ENCODE peak calls at places on chromosomes 7 and 10, in six cellular contexts. H is A549, Q is GM12878, M is type B pancreatic cell, V is astrocyte of the spinal cord, S is IMR-90. P is an unnamed sample.
A peak's percentile ranks its signal among the peaks of the same experiment; 100 is the strongest.

GRCh38 chr10:112949128-112949823 is 771 bp upstream of the TCF7L2 start:
- DNase-seq in S (peak; percentile 37), Q (no peak), V (peak; percentile 46), H (no peak), M (no peak), P (no peak)

GRCh38 chr7:142357953-142358520 is 100.2 kb upstream of the PRSS58 start:
- DNase-seq in H (peak; percentile 15), M (no peak), S (peak; percentile 83), Q (peak; percentile 5), V (peak; percentile 72), P (peak; percentile 51)

GRCh38 chr10:10149899-10150298 is 867.8 kb upstream of the CELF2 start:
- DNase-seq in S (no peak), H (no peak), M (no peak), V (no peak), Q (no peak), P (no peak)

GRCh38 chr10:48691812-48692528 is 7.3 kb downstream of the WDFY4 start:
- DNase-seq in Q (no peak), S (no peak), H (no peak), M (peak; percentile 24), V (no peak), P (no peak)

GRCh38 chr7:66727058-66727457 is 13.5 kb upstream of the RABGEF1 start:
- DNase-seq in M (no peak), S (no peak), Q (no peak), V (no peak), H (no peak), P (no peak)

GRCh38 chr10:34254596-34254995 is 560.5 kb downstream of the PARD3 start:
- DNase-seq in S (peak; percentile 48), V (peak; percentile 58), Q (peak; percentile 12), H (peak; percentile 48), M (no peak), P (peak; percentile 63)

GRCh38 chr10:114297136-114297705 is 58.2 kb downstream of the VWA2 start:
- DNase-seq in V (no peak), M (no peak), S (no peak), H (no peak), Q (no peak), P (no peak)

GRCh38 chr10:108112218-108112617 is 947.7 kb upstream of the SORCS1 start:
- DNase-seq in M (no peak), Q (no peak), V (no peak), H (no peak), S (no peak), P (no peak)

GRCh38 chr10:86931872-86932271 is 25.5 kb downstream of the MMRN2 start:
- DNase-seq in M (no peak), S (peak; percentile 77), Q (no peak), H (no peak), V (no peak), P (no peak)

GRCh38 chr7:52779004-52779403 is 256.4 kb upstream of the POM121L12 start:
- DNase-seq in S (no peak), V (no peak), Q (no peak), M (no peak), H (no peak), P (no peak)

GRCh38 chr7:139620676-139621344 is 97.3 kb downstream of the CLEC2L start:
- DNase-seq in M (no peak), H (peak; percentile 65), V (no peak), Q (no peak), S (peak; percentile 21), P (peak; percentile 72)

GRCh38 chr10:110500515-110500905 is 2.8 kb downstream of the DUSP5 start:
- DNase-seq in S (peak; percentile 81), M (no peak), H (no peak), Q (no peak), V (peak; percentile 76), P (no peak)

GRCh38 chr10:86968271-86968993 is at the start of gene ADIRF:
- DNase-seq in Q (no peak), S (no peak), V (no peak), H (no peak), M (no peak), P (no peak)

GRCh38 chr7:43766564-43766963 is 8.1 kb downstream of the BLVRA start:
- DNase-seq in V (no peak), Q (no peak), H (no peak), M (peak; percentile 42), S (no peak), P (no peak)

GRCh38 chr10:34906021-34906965 is 91.2 kb upstream of the PARD3 start:
- DNase-seq in S (peak; percentile 55), Q (no peak), V (peak; percentile 75), H (no peak), M (no peak), P (no peak)

GRCh38 chr10:103917326-103918052 is 495 bp downstream of the STN1 start:
- DNase-seq in Q (no peak), M (no peak), V (no peak), H (peak; percentile 42), S (peak; percentile 46), P (peak; percentile 60)

GRCh38 chr7:106563466-106564150 is 97.3 kb downstream of the CCDC71L start:
- DNase-seq in M (no peak), H (no peak), Q (no peak), V (peak; percentile 1), S (peak; percentile 39), P (no peak)

GRCh38 chr7:21548491-21548890 is 5.7 kb downstream of the DNAH11 start:
- DNase-seq in S (no peak), V (no peak), Q (no peak), H (no peak), M (no peak), P (no peak)

GRCh38 chr7:21550076-21550475 is 7.2 kb downstream of the DNAH11 start:
- DNase-seq in Q (no peak), S (no peak), M (no peak), V (no peak), H (no peak), P (no peak)

GRCh38 chr7:21547511-21547910 is 4.7 kb downstream of the DNAH11 start:
- DNase-seq in S (no peak), Q (no peak), V (no peak), H (no peak), M (no peak), P (no peak)

GRCh38 chr7:21550821-21551531 is 8.1 kb downstream of the DNAH11 start:
- DNase-seq in H (no peak), M (no peak), Q (no peak), V (no peak), S (no peak), P (no peak)
- TF ChIP-seq CTCF in H (no peak), M (no peak), Q (no peak), V (no peak), S (no peak), P (no peak)

DNA sequence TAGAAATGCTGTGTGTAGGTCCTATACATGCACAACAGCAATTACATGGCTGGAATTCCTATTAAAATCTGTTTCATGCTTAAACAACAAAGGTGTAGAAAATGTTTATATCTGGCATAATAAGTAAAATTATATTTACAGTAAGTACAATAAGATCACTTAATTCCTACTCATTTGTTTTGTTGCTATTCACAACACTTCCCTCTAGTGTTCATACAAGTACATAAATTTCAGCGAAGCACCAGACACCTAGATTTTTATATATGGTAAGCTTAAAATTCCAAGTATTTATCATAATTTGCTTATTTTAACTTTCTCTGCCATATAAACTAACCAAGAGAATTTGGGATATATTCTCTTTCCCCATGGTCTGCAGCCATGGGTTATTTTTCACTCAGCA is 51.8 kb upstream of the ANK3 start:
- DNase-seq in Q (no peak), M (no peak), H (peak; percentile 14), V (no peak), S (peak; percentile 43), P (no peak)
- TF ChIP-seq CTCF in Q (peak; percentile 22), M (peak; percentile 58), H (peak; percentile 53), V (peak; percentile 44), S (peak; percentile 47), P (no peak)

DNA sequence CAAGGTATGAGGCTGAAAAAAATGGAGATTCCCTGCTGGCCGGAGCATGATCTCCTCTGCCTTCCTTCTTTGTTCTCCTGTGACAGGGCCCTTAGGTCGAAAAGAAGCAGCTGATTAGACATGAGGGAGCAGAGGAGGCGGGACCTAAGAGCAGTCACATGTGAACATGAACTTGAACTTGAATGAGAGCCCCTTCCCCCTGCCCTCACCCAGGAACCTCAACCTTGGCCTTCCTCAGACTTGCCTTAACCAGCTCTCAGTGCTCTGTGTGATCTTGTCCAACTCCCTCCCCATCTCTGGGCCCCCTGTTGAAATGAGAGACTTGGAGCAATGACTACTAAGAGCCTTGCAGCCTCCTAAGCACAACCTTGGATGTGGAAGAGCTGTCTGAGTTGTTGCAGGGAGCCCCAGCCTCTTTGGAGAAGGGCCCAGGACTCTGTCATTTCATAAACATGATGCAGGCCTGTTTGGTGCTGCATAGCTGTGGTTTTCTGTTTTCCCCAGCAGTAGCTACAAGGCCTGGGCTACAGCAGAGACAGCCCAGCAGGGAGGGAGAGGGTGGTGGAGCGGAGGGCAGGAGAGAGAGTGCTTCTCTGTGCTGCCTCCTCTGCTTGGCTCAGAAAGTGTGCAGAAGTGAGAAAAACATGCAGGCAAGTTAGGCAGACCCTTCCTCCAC is 124.0 kb upstream of the ZMIZ1 start:
- DNase-seq in H (no peak), V (peak; percentile 98), M (no peak), Q (no peak), S (peak; percentile 98), P (no peak)
- TF ChIP-seq CTCF in H (no peak), V (peak; percentile 34), M (no peak), Q (no peak), S (peak; percentile 27), P (no peak)

DNA sequence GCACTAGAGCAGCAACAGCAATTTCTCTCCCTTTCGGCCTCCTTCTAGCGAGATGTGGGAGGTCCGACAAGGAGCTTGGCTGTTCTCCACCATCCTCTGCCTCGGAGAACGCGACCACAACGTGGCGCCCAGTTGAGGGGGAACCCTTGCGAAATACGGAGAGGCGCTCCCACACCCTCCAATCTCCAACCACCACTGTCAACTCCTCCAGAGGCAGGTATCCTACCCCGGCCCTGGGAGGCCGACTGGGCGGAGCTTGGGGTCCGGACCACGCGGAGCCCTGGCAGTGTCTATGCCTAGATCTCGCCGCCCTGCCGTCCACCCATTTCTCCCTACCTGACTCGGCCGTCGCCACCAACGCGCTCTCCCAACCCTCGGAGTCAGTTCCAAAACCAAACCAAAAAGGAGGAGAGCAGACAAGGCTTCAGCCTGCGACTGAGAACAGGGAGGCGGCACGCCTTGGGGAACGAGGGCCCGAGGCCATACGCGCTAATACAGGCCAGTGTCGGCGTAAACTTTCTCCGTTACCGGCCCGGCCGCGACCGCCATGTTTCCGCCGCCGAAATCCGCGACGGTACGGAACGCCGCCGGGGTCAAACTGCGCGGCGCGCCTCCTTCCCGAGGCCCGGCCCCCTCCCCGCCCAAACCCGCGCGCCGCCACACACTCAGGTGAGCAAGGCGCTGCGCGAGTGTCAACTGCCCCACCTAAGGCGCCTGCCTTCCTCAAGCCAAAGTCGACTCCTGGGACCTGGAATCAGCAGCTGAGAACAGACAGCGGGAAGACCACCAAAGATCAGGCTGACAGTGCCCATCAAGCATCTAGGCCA is at the start of gene TMEM168:
- DNase-seq in H (peak; percentile 80), S (peak; percentile 76), M (peak; percentile 87), Q (peak; percentile 30), V (peak; percentile 86), P (peak; percentile 87)
- TF ChIP-seq CTCF in H (no peak), S (no peak), M (peak; percentile 8), Q (no peak), V (no peak), P (no peak)

GRCh38 chr7:151012921-151013347 is 11.4 kb downstream of the ATG9B start:
- DNase-seq in V (peak; percentile 33), M (no peak), H (peak; percentile 74), S (no peak), Q (no peak), P (no peak)
- TF ChIP-seq CTCF in V (peak; percentile 78), M (peak; percentile 77), H (peak; percentile 52), S (peak; percentile 54), Q (peak; percentile 42), P (peak; percentile 51)

P was measured in activated CD8-positive, alpha-beta T cell treated with anti-CD3 and anti-CD28 coated beads for 36 hours.